ENCODE peak calls at places on chromosomes 3 and 15, in ten cellular contexts. A is PC-3; B is adrenal gland; I is dorsolateral prefrontal cortex; H is trophoblast cell; N is cardiac muscle cell; T is heart right ventricle; Y is lung; J is uterus; P is CD4-positive, alpha-beta memory T cell. C is an unnamed sample.

GRCh38 chr3:127168271-127168670 is 24.7 kb upstream of the PRR23E start:
- DNase-seq in A (no peak), B (no peak), I (no peak), H (no peak), N (no peak), T (peak; percentile 58), Y (no peak), J (no peak), P (no peak), C (no peak)

GRCh38 chr3:51271172-51271571 is 113.9 kb upstream of the MANF start:
- DNase-seq in A (no peak), B (no peak), I (no peak), H (no peak), N (no peak), T (no peak), Y (no peak), J (no peak), P (no peak), C (no peak)

GRCh38 chr3:151345854-151346253 is 16.5 kb upstream of the P2RY13 start:
- DNase-seq in A (peak; percentile 10), B (no peak), I (no peak), H (no peak), N (peak; percentile 77), T (no peak), Y (no peak), J (peak; percentile 37), P (no peak), C (peak; percentile 11)

GRCh38 chr3:183725387-183725786 is 27.8 kb downstream of the YEATS2 start:
- DNase-seq in A (no peak), B (no peak), I (no peak), H (no peak), N (no peak), T (no peak), Y (no peak), J (no peak), P (no peak), C (no peak)

GRCh38 chr3:188320757-188321156 is 166.8 kb downstream of the LPP start:
- DNase-seq in A (peak; percentile 47), B (no peak), I (no peak), H (no peak), N (no peak), T (no peak), Y (no peak), J (no peak), P (no peak), C (peak; percentile 73)

GRCh38 chr3:88113311-88114162 is 36.2 kb upstream of the C3orf38 start:
- DNase-seq in A (peak; percentile 86), B (peak; percentile 72), I (no peak), H (peak; percentile 69), N (peak; percentile 81), T (no peak), Y (peak; percentile 52), J (peak; percentile 52), P (peak; percentile 72), C (peak; percentile 58)

GRCh38 chr3:41075958-41076357 is 123.3 kb upstream of the CTNNB1 start:
- DNase-seq in A (no peak), B (peak; percentile 38), I (no peak), H (peak; percentile 11), N (peak; percentile 59), T (peak; percentile 21), Y (no peak), J (peak; percentile 34), P (no peak), C (peak; percentile 54)

GRCh38 chr3:184696643-184697042 is 15.2 kb downstream of the MAGEF1 start:
- DNase-seq in A (no peak), B (no peak), I (no peak), H (no peak), N (peak; percentile 48), T (no peak), Y (no peak), J (no peak), P (no peak), C (no peak)

GRCh38 chr15:87748483-87748882 is 508.1 kb downstream of the NTRK3 start:
- DNase-seq in A (no peak), B (no peak), I (no peak), H (no peak), N (no peak), T (no peak), Y (no peak), J (no peak), P (no peak), C (no peak)

GRCh38 chr3:55482496-55483195 is 4.5 kb downstream of the WNT5A start:
- DNase-seq in A (no peak), B (no peak), I (no peak), H (no peak), N (no peak), T (no peak), Y (no peak), J (peak; percentile 52), P (no peak), C (no peak)

GRCh38 chr3:55483196-55484095 is 3.7 kb downstream of the WNT5A start:
- DNase-seq in A (no peak), B (no peak), I (no peak), H (no peak), N (no peak), T (no peak), Y (no peak), J (no peak), P (no peak), C (no peak)

GRCh38 chr3:55481918-55482495 is 5.1 kb downstream of the WNT5A start:
- DNase-seq in A (no peak), B (no peak), I (no peak), H (no peak), N (peak; percentile 40), T (no peak), Y (no peak), J (peak; percentile 50), P (no peak), C (no peak)

GRCh38 chr3:55484191-55484644 is 2.9 kb downstream of the WNT5A start:
- DNase-seq in A (no peak), B (no peak), I (no peak), H (no peak), N (no peak), T (no peak), Y (no peak), J (no peak), P (no peak), C (no peak)

GRCh38 chr3:55481067-55481917 is 5.8 kb downstream of the WNT5A start:
- DNase-seq in A (peak; percentile 33), B (no peak), I (no peak), H (no peak), N (peak; percentile 53), T (peak; percentile 26), Y (no peak), J (peak; percentile 48), P (no peak), C (no peak)
- H3K27me3 ChIP-seq in A (no peaks in the 10 kb centered on the region), B (peaks cover 59% of the 10 kb centered on the region), I (peaks cover 16% of the 10 kb centered on the region), H (peaks cover 8% of the 10 kb centered on the region), N (no peaks in the 10 kb centered on the region), T (peaks cover 16% of the 10 kb centered on the region), Y (no peaks in the 10 kb centered on the region), J (no peaks in the 10 kb centered on the region), P (peaks cover 27% of the 10 kb centered on the region), C (no peaks in the 10 kb centered on the region)

DNA sequence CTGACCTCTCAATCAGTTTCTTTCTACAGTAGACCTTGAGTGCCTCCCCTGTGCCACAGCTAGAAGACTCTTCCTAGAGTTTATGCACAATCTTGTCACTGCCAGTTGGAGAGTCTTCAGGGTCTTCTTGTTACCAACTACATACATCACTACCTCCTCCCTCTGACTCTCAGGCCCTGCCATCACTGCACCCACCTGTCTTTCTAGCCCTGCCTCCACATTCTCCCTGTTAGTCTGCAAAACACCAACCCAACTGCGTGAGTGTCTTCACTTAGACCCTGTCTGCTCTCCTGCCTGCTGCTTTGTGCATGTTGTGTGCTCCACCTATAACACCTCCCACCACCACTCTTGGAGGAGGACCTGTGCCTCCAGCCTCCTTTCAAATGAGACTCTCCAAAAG is 34.4 kb downstream of the CLSTN2 start:
- DNase-seq in A (no peak), B (no peak), I (no peak), H (no peak), N (no peak), T (no peak), Y (no peak), J (no peak), P (no peak), C (no peak)
- H3K27me3 ChIP-seq in A (no peaks in the 10 kb centered on the region), B (no peaks in the 10 kb centered on the region), I (no peaks in the 10 kb centered on the region), H (no peaks in the 10 kb centered on the region), N (peaks cover 7% of the 10 kb centered on the region), T (no peaks in the 10 kb centered on the region), Y (no peaks in the 10 kb centered on the region), J (no peaks in the 10 kb centered on the region), P (no peaks in the 10 kb centered on the region), C (no peaks in the 10 kb centered on the region)

GRCh38 chr3:131072845-131073244 is 46.2 kb downstream of the NEK11 start:
- DNase-seq in A (no peak), B (no peak), I (no peak), H (peak; percentile 87), N (peak; percentile 89), T (no peak), Y (no peak), J (peak; percentile 24), P (no peak), C (no peak)

GRCh38 chr3:131072099-131072559 is 45.5 kb downstream of the NEK11 start:
- DNase-seq in A (no peak), B (no peak), I (no peak), H (peak; percentile 67), N (peak; percentile 47), T (no peak), Y (no peak), J (no peak), P (no peak), C (peak; percentile 25)

GRCh38 chr3:131067983-131068382 is 41.3 kb downstream of the NEK11 start:
- DNase-seq in A (no peak), B (no peak), I (no peak), H (no peak), N (no peak), T (no peak), Y (no peak), J (no peak), P (no peak), C (no peak)
- H3K27me3 ChIP-seq in A (no peaks in the 10 kb centered on the region), B (no peaks in the 10 kb centered on the region), I (no peaks in the 10 kb centered on the region), H (no peaks in the 10 kb centered on the region), N (no peaks in the 10 kb centered on the region), T (no peaks in the 10 kb centered on the region), Y (no peaks in the 10 kb centered on the region), J (no peaks in the 10 kb centered on the region), P (no peaks in the 10 kb centered on the region), C (no peaks in the 10 kb centered on the region)

DNA sequence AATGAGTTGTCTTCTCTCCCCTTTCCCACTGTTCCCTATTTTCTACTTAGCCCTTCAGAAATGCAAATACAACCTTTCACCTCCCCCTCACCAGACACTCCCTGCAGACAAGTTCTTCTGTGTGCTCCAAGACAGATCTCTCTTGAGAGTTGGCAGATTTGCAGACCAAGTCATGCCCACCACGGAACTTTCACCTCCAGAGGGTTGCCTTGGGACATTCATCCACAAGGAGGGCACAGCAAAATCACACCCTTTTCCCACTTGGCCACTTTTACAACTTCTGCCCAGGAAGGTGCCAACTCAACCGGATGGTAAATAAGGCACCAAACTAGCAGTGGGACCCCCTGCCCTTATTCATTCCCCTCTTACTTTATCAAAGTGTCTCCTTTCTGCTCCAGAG is 53.5 kb downstream of the SLC30A4 start:
- DNase-seq in A (no peak), B (no peak), I (no peak), H (no peak), N (no peak), T (no peak), Y (no peak), J (no peak), P (no peak), C (no peak)
- H3K27me3 ChIP-seq in A (no peaks in the 10 kb centered on the region), B (peaks cover 6% of the 10 kb centered on the region), I (no peaks in the 10 kb centered on the region), H (peaks cover 16% of the 10 kb centered on the region), N (no peaks in the 10 kb centered on the region), T (peaks cover 16% of the 10 kb centered on the region), Y (no peaks in the 10 kb centered on the region), J (no peaks in the 10 kb centered on the region), P (no peaks in the 10 kb centered on the region), C (no peaks in the 10 kb centered on the region)